ENCODE peak calls at places on chromosomes 11 and 22, in five cellular contexts. K is right lobe of liver, Y is left ventricle myocardium inferior, U is mammary epithelial cell, H is tibial artery. S is an unnamed sample.
A peak's percentile ranks its signal among the peaks of the same experiment; 100 is the strongest.

GRCh38 chr22:46292727-46293126 is 3.9 kb upstream of the GTSE1 start:
- DNase-seq in K (peak; percentile 60), Y (no peak), U (no peak), H (no peak), S (no peak)

GRCh38 chr22:48639021-48639795 is 1188.5 kb downstream of the BRD1 start:
- DNase-seq in K (no peak), Y (no peak), U (no peak), H (no peak), S (no peak)

GRCh38 chr11:18091731-18092130 is 14.2 kb downstream of the SAAL1 start:
- DNase-seq in K (no peak), Y (no peak), U (peak; percentile 8), H (no peak), S (no peak)

GRCh38 chr11:45285931-45286632 is at the start of gene SYT13:
- DNase-seq in K (peak; percentile 33), Y (no peak), U (no peak), H (no peak), S (peak; percentile 78)

GRCh38 chr11:113048820-113049555 is 87.8 kb downstream of the NCAM1 start:
- DNase-seq in K (no peak), Y (no peak), U (peak; percentile 80), H (no peak), S (no peak)

GRCh38 chr11:60085909-60086308 is 2.6 kb upstream of the MS4A2 start:
- DNase-seq in K (no peak), Y (no peak), U (no peak), H (no peak), S (no peak)

GRCh38 chr11:1126935-1127663 is 30.7 kb upstream of the MUC5AC start:
- DNase-seq in K (no peak), Y (no peak), U (no peak), H (peak; percentile 58), S (no peak)

GRCh38 chr11:78050964-78051831 is 12.5 kb upstream of the THRSP start:
- DNase-seq in K (no peak), Y (no peak), U (peak; percentile 81), H (no peak), S (no peak)

GRCh38 chr11:86606849-86607481 is 65.5 kb downstream of the ME3 start:
- DNase-seq in K (no peak), Y (no peak), U (no peak), H (no peak), S (no peak)

GRCh38 chr11:113974741-113975470 is at the start of gene HTR3A:
- DNase-seq in K (peak; percentile 45), Y (peak; percentile 65), U (no peak), H (no peak), S (peak; percentile 88)

GRCh38 chr11:134466035-134466908 is 54.2 kb upstream of the B3GAT1 start:
- DNase-seq in K (no peak), Y (no peak), U (no peak), H (no peak), S (peak; percentile 62)

GRCh38 chr11:416051-416756 is 1.4 kb upstream of the SIGIRR start:
- DNase-seq in K (peak; percentile 23), Y (no peak), U (no peak), H (no peak), S (no peak)

GRCh38 chr11:124174001-124174400 is 9.1 kb upstream of the OR10D3 start:
- DNase-seq in K (no peak), Y (no peak), U (peak; percentile 51), H (no peak), S (peak; percentile 47)

GRCh38 chr11:11659567-11660341 is 37.9 kb upstream of the GALNT18 start:
- DNase-seq in K (no peak), Y (no peak), U (no peak), H (no peak), S (no peak)

GRCh38 chr11:73951797-73952196 is 971 bp downstream of the DNAJB13 start:
- DNase-seq in K (no peak), Y (no peak), U (no peak), H (no peak), S (no peak)

GRCh38 chr22:36211237-36211881 is 9.8 kb upstream of the APOL4 start:
- DNase-seq in K (no peak), Y (no peak), U (no peak), H (no peak), S (peak; percentile 54)

DNA sequence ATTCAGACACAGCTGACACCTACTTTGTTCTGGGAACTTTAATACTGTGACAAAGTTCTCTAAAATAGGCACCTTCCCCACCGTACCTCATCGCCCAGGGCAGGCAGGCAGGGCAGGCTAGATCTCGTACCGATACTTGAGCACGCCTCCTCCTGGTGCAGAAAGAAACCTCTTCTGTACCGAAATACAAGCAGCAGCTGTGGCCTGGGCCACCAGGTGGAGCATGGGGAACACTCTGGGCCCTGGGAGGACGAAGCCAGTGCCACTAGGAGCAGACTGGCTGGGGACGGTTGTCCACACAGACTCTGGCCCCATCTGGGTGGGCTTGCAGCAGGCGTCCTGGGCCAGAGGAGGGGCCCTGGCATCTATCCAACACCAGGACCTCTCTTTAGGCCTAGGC is 12.8 kb downstream of the PMM1 start:
- DNase-seq in K (peak; percentile 59), Y (peak; percentile 65), U (peak; percentile 43), H (peak; percentile 82), S (no peak)
- H3K27ac ChIP-seq in K (no peak overlapping the region), Y (peak overlapping the region; percentile 67), U (no peak overlapping the region), H (peak overlapping the region; percentile 66), S (no peak overlapping the region)

GRCh38 chr22:26629988-26630761 is 8.4 kb downstream of the CRYBA4 start:
- DNase-seq in K (no peak), Y (no peak), U (no peak), H (no peak), S (peak; percentile 13)

GRCh38 chr22:26632422-26633155 is 10.8 kb downstream of the CRYBA4 start:
- DNase-seq in K (no peak), Y (no peak), U (no peak), H (no peak), S (no peak)

GRCh38 chr22:26635117-26635516 is 13.4 kb downstream of the CRYBA4 start:
- DNase-seq in K (no peak), Y (no peak), U (no peak), H (no peak), S (no peak)

GRCh38 chr22:26634189-26634588 is 12.4 kb downstream of the CRYBA4 start:
- DNase-seq in K (no peak), Y (no peak), U (no peak), H (no peak), S (no peak)

DNA sequence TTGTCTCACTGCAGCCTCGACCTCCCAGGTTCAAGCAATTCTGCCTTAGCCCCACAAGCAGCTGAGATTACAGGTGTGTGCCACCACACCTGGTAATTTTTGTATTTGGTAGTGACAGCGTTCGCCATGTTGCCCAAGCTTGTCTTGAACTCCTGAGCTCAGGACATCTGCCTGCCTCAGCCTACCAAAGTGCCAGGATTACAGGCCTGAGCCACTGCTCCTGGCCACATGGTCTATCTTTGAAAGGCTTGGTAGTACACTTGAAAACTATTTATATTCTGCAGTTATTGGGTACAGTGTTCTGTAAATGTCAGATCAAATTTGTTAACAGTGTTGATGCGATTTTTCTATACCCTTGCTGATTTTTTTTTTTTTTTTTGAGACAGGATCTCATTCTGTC is 9.5 kb downstream of the CRYBA4 start:
- DNase-seq in K (no peak), Y (no peak), U (no peak), H (no peak), S (no peak)
- H3K27ac ChIP-seq in K (no peak overlapping the region), Y (peak overlapping the region; percentile 86), U (no peak overlapping the region), H (no peak overlapping the region), S (no peak overlapping the region)

GRCh38 chr22:19718255-19719054 is 4.2 kb downstream of the SEPTIN5 start:
- DNase-seq in K (no peak), Y (no peak), U (no peak), H (no peak), S (no peak)
- H3K27ac ChIP-seq in K (no peak overlapping the region), Y (peak overlapping the region; percentile 94), U (no peak overlapping the region), H (peak overlapping the region; percentile 84), S (peak overlapping the region; percentile 50)

GRCh38 chr11:19714093-19714386 is 1.4 kb downstream of the NAV2 start:
- DNase-seq in K (no peak), Y (no peak), U (no peak), H (peak; percentile 74), S (no peak)

GRCh38 chr11:19713221-19714092 is 820 bp downstream of the NAV2 start:
- DNase-seq in K (peak; percentile 30), Y (no peak), U (no peak), H (no peak), S (peak; percentile 27)

GRCh38 chr11:19712281-19713220 is at the start of gene NAV2:
- DNase-seq in K (peak; percentile 94), Y (peak; percentile 94), U (peak; percentile 93), H (peak; percentile 97), S (peak; percentile 96)

GRCh38 chr11:19715373-19715772 is 2.7 kb downstream of the NAV2 start:
- DNase-seq in K (peak; percentile 55), Y (no peak), U (peak; percentile 95), H (peak; percentile 74), S (no peak)

GRCh38 chr11:19714387-19715363 is 2.0 kb downstream of the NAV2 start:
- DNase-seq in K (peak; percentile 76), Y (peak; percentile 53), U (peak; percentile 19), H (peak; percentile 86), S (peak; percentile 31)
- H3K27ac ChIP-seq in K (peak overlapping the region; percentile 4), Y (peak overlapping the region; percentile 97), U (peak overlapping the region; percentile 80), H (peak overlapping the region; percentile 98), S (peak overlapping the region; percentile 34)

GRCh38 chr11:119691701-119692546 is 37.1 kb downstream of the NECTIN1 start:
- DNase-seq in K (no peak), Y (no peak), U (peak; percentile 99), H (no peak), S (no peak)
- H3K27ac ChIP-seq in K (no peak overlapping the region), Y (no peak overlapping the region), U (peak overlapping the region; percentile 97), H (no peak overlapping the region), S (no peak overlapping the region)

GRCh38 chr11:65862941-65863888 is 3.0 kb downstream of the MUS81 start:
- DNase-seq in K (no peak), Y (no peak), U (no peak), H (peak; percentile 64), S (no peak)
- H3K27ac ChIP-seq in K (no peak overlapping the region), Y (no peak overlapping the region), U (no peak overlapping the region), H (peak overlapping the region; percentile 98), S (no peak overlapping the region)

DNA sequence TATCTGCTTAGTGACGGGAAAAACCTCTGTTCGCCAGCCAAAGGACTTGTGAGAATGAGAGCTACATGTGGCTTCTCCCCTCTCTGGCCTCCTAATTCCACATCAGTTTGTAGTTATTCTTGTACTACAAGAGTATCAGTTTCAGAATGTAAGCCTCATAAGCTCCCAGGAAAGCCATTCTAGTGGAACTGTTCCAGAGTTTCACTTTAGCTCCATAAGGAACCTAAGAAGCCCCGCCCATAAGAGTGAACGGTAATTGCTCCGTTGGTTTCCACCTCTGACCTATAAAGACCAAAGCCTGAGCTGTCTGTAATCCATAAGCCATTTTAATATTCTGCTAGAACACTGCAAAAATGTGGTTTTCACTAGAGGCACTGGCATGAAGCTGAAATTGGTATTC is 53.0 kb downstream of the SIK3 start:
- DNase-seq in K (no peak), Y (no peak), U (no peak), H (no peak), S (no peak)
- H3K27ac ChIP-seq in K (peak overlapping the region; percentile 73), Y (peak overlapping the region; percentile 54), U (peak overlapping the region; percentile 35), H (no peak overlapping the region), S (peak overlapping the region; percentile 62)

S was measured in thyroid gland.